ENCODE peak calls at places on chromosomes 6 and 20, in seven cellular contexts. One of them, this sample, is unnamed.

GRCh38 chr6:33620584-33621395 is at the start of gene ITPR3:
- DNase-seq in right lobe of liver: peak; percentile 44
- DNase-seq in neural progenitor cell: peak; percentile 57
- DNase-seq in pancreas: peak; percentile 79
- DNase-seq in right atrium auricular region: no peak
- DNase-seq in fibroblast of mammary gland: peak; percentile 71
- DNase-seq in lower leg skin: no peak
- DNase-seq in this sample: no peak

GRCh38 chr6:111880181-111880944 is 7.1 kb upstream of the FYN start:
- DNase-seq in lower leg skin: no peak
- DNase-seq in right atrium auricular region: no peak
- DNase-seq in fibroblast of mammary gland: peak; percentile 61
- DNase-seq in pancreas: no peak
- DNase-seq in right lobe of liver: no peak
- DNase-seq in neural progenitor cell: no peak
- DNase-seq in this sample: no peak

GRCh38 chr6:94636780-94637385 is 940.5 kb upstream of the MANEA start:
- DNase-seq in right atrium auricular region: no peak
- DNase-seq in fibroblast of mammary gland: no peak
- DNase-seq in neural progenitor cell: peak; percentile 60
- DNase-seq in lower leg skin: no peak
- DNase-seq in pancreas: no peak
- DNase-seq in right lobe of liver: no peak
- DNase-seq in this sample: no peak

GRCh38 chr6:32868257-32868788 is 14.3 kb downstream of the PSMB9 start:
- DNase-seq in right lobe of liver: peak; percentile 67
- DNase-seq in lower leg skin: peak; percentile 78
- DNase-seq in neural progenitor cell: peak; percentile 85
- DNase-seq in right atrium auricular region: peak; percentile 81
- DNase-seq in fibroblast of mammary gland: peak; percentile 75
- DNase-seq in pancreas: peak; percentile 91
- DNase-seq in this sample: peak; percentile 61

GRCh38 chr6:142984386-142984785 is 39.4 kb upstream of the HIVEP2 start:
- DNase-seq in fibroblast of mammary gland: peak; percentile 38
- DNase-seq in right atrium auricular region: no peak
- DNase-seq in neural progenitor cell: no peak
- DNase-seq in lower leg skin: peak; percentile 25
- DNase-seq in right lobe of liver: no peak
- DNase-seq in pancreas: no peak
- DNase-seq in this sample: no peak

GRCh38 chr20:20941468-20941889 is 164.7 kb downstream of the LINC00237 start:
- DNase-seq in lower leg skin: no peak
- DNase-seq in pancreas: no peak
- DNase-seq in right atrium auricular region: peak; percentile 18
- DNase-seq in neural progenitor cell: no peak
- DNase-seq in fibroblast of mammary gland: no peak
- DNase-seq in right lobe of liver: no peak
- DNase-seq in this sample: no peak

GRCh38 chr6:35388023-35388422 is 45.7 kb downstream of the PPARD start:
- DNase-seq in neural progenitor cell: no peak
- DNase-seq in lower leg skin: no peak
- DNase-seq in pancreas: no peak
- DNase-seq in right atrium auricular region: no peak
- DNase-seq in fibroblast of mammary gland: no peak
- DNase-seq in right lobe of liver: no peak
- DNase-seq in this sample: no peak

GRCh38 chr6:108947114-108947854 is 99.1 kb downstream of the ARMC2 start:
- DNase-seq in lower leg skin: peak; percentile 59
- DNase-seq in right lobe of liver: no peak
- DNase-seq in pancreas: no peak
- DNase-seq in fibroblast of mammary gland: peak; percentile 94
- DNase-seq in neural progenitor cell: no peak
- DNase-seq in right atrium auricular region: no peak
- DNase-seq in this sample: peak; percentile 73

GRCh38 chr20:34525709-34526416 is 9.6 kb downstream of the DYNLRB1 start:
- DNase-seq in fibroblast of mammary gland: peak; percentile 99
- DNase-seq in right atrium auricular region: peak; percentile 90
- DNase-seq in lower leg skin: peak; percentile 90
- DNase-seq in pancreas: peak; percentile 79
- DNase-seq in neural progenitor cell: no peak
- DNase-seq in right lobe of liver: peak; percentile 85
- DNase-seq in this sample: peak; percentile 95

GRCh38 chr20:35600176-35600995 is 15.2 kb upstream of the SPAG4 start:
- DNase-seq in pancreas: peak; percentile 46
- DNase-seq in right atrium auricular region: no peak
- DNase-seq in neural progenitor cell: peak; percentile 38
- DNase-seq in lower leg skin: no peak
- DNase-seq in right lobe of liver: no peak
- DNase-seq in fibroblast of mammary gland: no peak
- DNase-seq in this sample: no peak
- H3K4me3 ChIP-seq in pancreas: peak overlapping the region; percentile 16
- H3K4me3 ChIP-seq in right atrium auricular region: peak overlapping the region; percentile 20
- H3K4me3 ChIP-seq in neural progenitor cell: peak overlapping the region; percentile 38
- H3K4me3 ChIP-seq in lower leg skin: no peak overlapping the region
- H3K4me3 ChIP-seq in right lobe of liver: peak overlapping the region; percentile 53
- H3K4me3 ChIP-seq in fibroblast of mammary gland: no peak overlapping the region
- H3K4me3 ChIP-seq in this sample: peak overlapping the region; percentile 77

GRCh38 chr20:32582659-32583580 is 2.2 kb downstream of the NOL4L start:
- DNase-seq in right lobe of liver: no peak
- DNase-seq in neural progenitor cell: peak; percentile 85
- DNase-seq in fibroblast of mammary gland: no peak
- DNase-seq in lower leg skin: no peak
- DNase-seq in right atrium auricular region: no peak
- DNase-seq in pancreas: peak; percentile 71
- DNase-seq in this sample: no peak

GRCh38 chr20:32581839-32582658 is 3.1 kb downstream of the NOL4L start:
- DNase-seq in neural progenitor cell: peak; percentile 48
- DNase-seq in right atrium auricular region: no peak
- DNase-seq in right lobe of liver: no peak
- DNase-seq in lower leg skin: no peak
- DNase-seq in fibroblast of mammary gland: no peak
- DNase-seq in pancreas: no peak
- DNase-seq in this sample: no peak

GRCh38 chr20:32585519-32586127 is 490 bp upstream of the NOL4L start:
- DNase-seq in lower leg skin: no peak
- DNase-seq in fibroblast of mammary gland: no peak
- DNase-seq in pancreas: no peak
- DNase-seq in right atrium auricular region: no peak
- DNase-seq in right lobe of liver: no peak
- DNase-seq in neural progenitor cell: peak; percentile 56
- DNase-seq in this sample: no peak

GRCh38 chr20:32585011-32585518 is at the start of gene NOL4L:
- DNase-seq in fibroblast of mammary gland: peak; percentile 3
- DNase-seq in right lobe of liver: no peak
- DNase-seq in lower leg skin: no peak
- DNase-seq in pancreas: peak; percentile 65
- DNase-seq in right atrium auricular region: no peak
- DNase-seq in neural progenitor cell: peak; percentile 82
- DNase-seq in this sample: no peak

GRCh38 chr20:32583581-32584045 is 1.5 kb downstream of the NOL4L start:
- DNase-seq in right atrium auricular region: no peak
- DNase-seq in neural progenitor cell: peak; percentile 66
- DNase-seq in pancreas: no peak
- DNase-seq in fibroblast of mammary gland: no peak
- DNase-seq in lower leg skin: no peak
- DNase-seq in right lobe of liver: no peak
- DNase-seq in this sample: no peak
- H3K4me3 ChIP-seq in right atrium auricular region: peak overlapping the region; percentile 68
- H3K4me3 ChIP-seq in neural progenitor cell: peak overlapping the region; percentile 68
- H3K4me3 ChIP-seq in pancreas: peak overlapping the region; percentile 43
- H3K4me3 ChIP-seq in fibroblast of mammary gland: no peak overlapping the region
- H3K4me3 ChIP-seq in lower leg skin: no peak overlapping the region
- H3K4me3 ChIP-seq in right lobe of liver: peak overlapping the region; percentile 56
- H3K4me3 ChIP-seq in this sample: peak overlapping the region; percentile 65

DNA sequence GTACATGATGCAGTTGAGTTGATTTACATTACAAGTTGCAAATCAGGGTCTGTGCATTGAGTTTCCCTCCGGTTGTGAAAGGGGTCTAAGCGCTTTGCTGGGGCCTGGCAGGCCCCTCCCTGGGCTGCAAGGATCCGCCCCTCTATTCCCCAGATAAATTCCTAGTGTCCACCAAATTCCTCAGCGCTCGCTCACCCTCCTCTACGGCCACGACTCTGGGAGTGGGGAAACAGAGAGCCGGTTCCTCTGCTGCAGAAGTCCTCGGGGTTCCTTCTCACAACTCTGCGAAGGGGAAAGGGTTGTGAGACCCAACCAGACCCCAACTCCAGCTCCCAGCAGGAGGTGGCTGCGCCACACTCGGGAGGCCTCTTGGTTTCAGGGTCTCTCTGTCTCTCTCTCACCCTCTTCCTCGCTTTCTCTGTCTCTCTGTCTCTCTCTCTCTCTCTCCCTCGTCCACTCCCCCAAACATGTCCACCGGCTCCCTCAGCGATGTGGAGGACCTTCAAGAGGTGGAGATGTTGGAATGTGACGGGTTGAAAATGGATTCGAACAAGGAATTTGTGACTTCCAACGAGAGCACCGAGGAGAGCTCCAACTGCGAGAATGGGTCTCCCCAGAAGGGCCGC is at the start of gene TCF21:
- DNase-seq in lower leg skin: no peak
- DNase-seq in neural progenitor cell: peak; percentile 77
- DNase-seq in right atrium auricular region: peak; percentile 79
- DNase-seq in fibroblast of mammary gland: no peak
- DNase-seq in right lobe of liver: no peak
- DNase-seq in pancreas: no peak
- DNase-seq in this sample: no peak
- H3K4me3 ChIP-seq in lower leg skin: no peak within 1 kb of the TSS
- H3K4me3 ChIP-seq in neural progenitor cell: peak within 1 kb of the TSS; percentile 50
- H3K4me3 ChIP-seq in right atrium auricular region: peak within 1 kb of the TSS; percentile 53
- H3K4me3 ChIP-seq in fibroblast of mammary gland: no peak within 1 kb of the TSS
- H3K4me3 ChIP-seq in right lobe of liver: peak within 1 kb of the TSS; percentile 39
- H3K4me3 ChIP-seq in pancreas: no peak within 1 kb of the TSS
- H3K4me3 ChIP-seq in this sample: peak within 1 kb of the TSS; percentile 1

GRCh38 chr6:25036461-25036860 is 100.7 kb upstream of the RIPOR2 start:
- DNase-seq in neural progenitor cell: no peak
- DNase-seq in right atrium auricular region: no peak
- DNase-seq in fibroblast of mammary gland: no peak
- DNase-seq in lower leg skin: no peak
- DNase-seq in right lobe of liver: no peak
- DNase-seq in pancreas: no peak
- DNase-seq in this sample: no peak

GRCh38 chr6:25032964-25033363 is 97.2 kb upstream of the RIPOR2 start:
- DNase-seq in fibroblast of mammary gland: no peak
- DNase-seq in neural progenitor cell: no peak
- DNase-seq in lower leg skin: no peak
- DNase-seq in right atrium auricular region: no peak
- DNase-seq in pancreas: no peak
- DNase-seq in right lobe of liver: no peak
- DNase-seq in this sample: no peak

GRCh38 chr6:25035451-25036435 is 100.0 kb upstream of the RIPOR2 start:
- DNase-seq in neural progenitor cell: no peak
- DNase-seq in right lobe of liver: no peak
- DNase-seq in lower leg skin: no peak
- DNase-seq in right atrium auricular region: no peak
- DNase-seq in pancreas: no peak
- DNase-seq in fibroblast of mammary gland: no peak
- DNase-seq in this sample: no peak

GRCh38 chr6:25038300-25038699 is 102.5 kb upstream of the RIPOR2 start:
- DNase-seq in fibroblast of mammary gland: no peak
- DNase-seq in right lobe of liver: no peak
- DNase-seq in neural progenitor cell: no peak
- DNase-seq in right atrium auricular region: no peak
- DNase-seq in pancreas: no peak
- DNase-seq in lower leg skin: no peak
- DNase-seq in this sample: no peak

DNA sequence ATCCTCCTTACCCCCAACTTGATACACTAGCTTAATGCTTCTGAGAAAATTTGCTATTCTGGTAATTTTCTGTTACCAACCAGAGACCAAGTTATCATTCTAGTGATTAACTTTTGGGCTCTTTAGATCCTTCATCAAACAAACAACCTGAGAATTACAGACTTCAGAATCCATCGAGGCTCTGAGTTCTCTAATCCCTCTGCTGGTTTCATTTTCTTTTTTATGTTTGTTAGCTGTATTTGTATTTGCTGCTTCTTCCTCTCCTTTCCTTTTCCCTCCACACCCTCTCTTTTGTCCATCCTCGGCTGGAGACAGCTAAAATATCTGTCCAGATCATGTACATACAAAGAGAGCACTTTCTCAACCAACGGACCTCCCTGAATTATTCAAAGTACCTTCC is 98.7 kb upstream of the RIPOR2 start:
- DNase-seq in neural progenitor cell: no peak
- DNase-seq in right atrium auricular region: no peak
- DNase-seq in lower leg skin: no peak
- DNase-seq in right lobe of liver: no peak
- DNase-seq in pancreas: no peak
- DNase-seq in fibroblast of mammary gland: no peak
- DNase-seq in this sample: no peak
- H3K4me3 ChIP-seq in neural progenitor cell: no peak overlapping the region
- H3K4me3 ChIP-seq in right atrium auricular region: peak overlapping the region; percentile 3
- H3K4me3 ChIP-seq in lower leg skin: no peak overlapping the region
- H3K4me3 ChIP-seq in right lobe of liver: peak overlapping the region; percentile 33
- H3K4me3 ChIP-seq in pancreas: no peak overlapping the region
- H3K4me3 ChIP-seq in fibroblast of mammary gland: no peak overlapping the region
- H3K4me3 ChIP-seq in this sample: no peak overlapping the region

GRCh38 chr6:138988469-138988834 is 399 bp upstream of the REPS1 start:
- DNase-seq in fibroblast of mammary gland: peak; percentile 42
- DNase-seq in lower leg skin: no peak
- DNase-seq in neural progenitor cell: peak; percentile 23
- DNase-seq in pancreas: no peak
- DNase-seq in right atrium auricular region: no peak
- DNase-seq in right lobe of liver: no peak
- DNase-seq in this sample: no peak
- H3K4me3 ChIP-seq in fibroblast of mammary gland: peak overlapping the region; percentile 71
- H3K4me3 ChIP-seq in lower leg skin: no peak overlapping the region
- H3K4me3 ChIP-seq in neural progenitor cell: peak overlapping the region; percentile 93
- H3K4me3 ChIP-seq in pancreas: peak overlapping the region; percentile 98
- H3K4me3 ChIP-seq in right atrium auricular region: peak overlapping the region; percentile 71
- H3K4me3 ChIP-seq in right lobe of liver: peak overlapping the region; percentile 83
- H3K4me3 ChIP-seq in this sample: peak overlapping the region; percentile 71

GRCh38 chr6:76441850-76442249 is 369.4 kb upstream of the IMPG1 start:
- DNase-seq in fibroblast of mammary gland: no peak
- DNase-seq in pancreas: no peak
- DNase-seq in right lobe of liver: no peak
- DNase-seq in right atrium auricular region: no peak
- DNase-seq in lower leg skin: no peak
- DNase-seq in neural progenitor cell: peak; percentile 15
- DNase-seq in this sample: no peak
- H3K4me3 ChIP-seq in fibroblast of mammary gland: no peak overlapping the region
- H3K4me3 ChIP-seq in pancreas: no peak overlapping the region
- H3K4me3 ChIP-seq in right lobe of liver: no peak overlapping the region
- H3K4me3 ChIP-seq in right atrium auricular region: no peak overlapping the region
- H3K4me3 ChIP-seq in lower leg skin: no peak overlapping the region
- H3K4me3 ChIP-seq in neural progenitor cell: no peak overlapping the region
- H3K4me3 ChIP-seq in this sample: no peak overlapping the region

This sample was measured in breast epithelium.